ENCODE peak calls at places on chromosomes 4 and X, in four cellular contexts. U is A549, W is cardiac fibroblast, N is neural crest cell. S is an unnamed sample.

GRCh38 chrX:53859890-53860289 is 173.4 kb upstream of the HUWE1 start:
- DNase-seq in N (no peak), U (no peak), W (no peak), S (no peak)

GRCh38 chr4:156999175-156999517 is 27.5 kb upstream of the PDGFC start:
- DNase-seq in U (peak), W (peak), N (no peak), S (peak)

GRCh38 chr4:13783800-13784411 is 156.4 kb upstream of the BOD1L1 start:
- DNase-seq in N (no peak), U (no peak), W (no peak), S (no peak)

GRCh38 chrX:115226929-115227328 is 7.0 kb downstream of the LRCH2 start:
- DNase-seq in N (no peak), U (no peak), W (peak), S (peak)

GRCh38 chr4:27350161-27350560 is 489.5 kb downstream of the STIM2 start:
- DNase-seq in W (peak), N (no peak), U (no peak), S (peak)

GRCh38 chr4:146998157-146998556 is 52.5 kb upstream of the TTC29 start:
- DNase-seq in N (no peak), W (no peak), U (no peak), S (no peak)

GRCh38 chr4:114005569-114006442 is 26.4 kb upstream of the ARSJ start:
- DNase-seq in N (no peak), U (no peak), W (peak), S (no peak)

GRCh38 chrX:153381684-153382532 is 19.2 kb downstream of the PNMA6E start:
- DNase-seq in U (peak), N (no peak), W (peak), S (peak)

GRCh38 chr4:37054670-37055069 is 189.9 kb upstream of the NWD2 start:
- DNase-seq in W (no peak), N (no peak), U (no peak), S (no peak)

GRCh38 chr4:151358266-151358665 is 32.9 kb upstream of the SH3D19 start:
- DNase-seq in W (no peak), U (no peak), N (no peak), S (no peak)

GRCh38 chrX:143580266-143580665 is 55.6 kb downstream of the SLITRK4 start:
- DNase-seq in W (no peak), N (no peak), U (no peak), S (no peak)

GRCh38 chrX:123859409-123859827 is 435 bp upstream of the XIAP start:
- DNase-seq in N (no peak), U (no peak), W (no peak), S (no peak)

GRCh38 chrX:20221902-20222301 is 44.8 kb downstream of the RPS6KA3 start:
- DNase-seq in N (no peak), W (no peak), U (peak), S (no peak)

GRCh38 chr4:172892300-172892699 is 276.3 kb upstream of the GALNT7 start:
- DNase-seq in W (peak), U (no peak), N (no peak), S (no peak)
- TF ChIP-seq CTCF in W (peak), U (no peak), N (peak), S (peak)

GRCh38 chr4:41844327-41844726 is 90.9 kb upstream of the TMEM33 start:
- DNase-seq in N (no peak), W (no peak), U (no peak), S (no peak)
- TF ChIP-seq CTCF in N (no peak), W (no peak), U (no peak), S (no peak)

GRCh38 chrX:21974011-21974385 is 33.5 kb downstream of the SMS start:
- DNase-seq in W (no peak), U (no peak), N (no peak), S (no peak)

GRCh38 chrX:21973321-21974010 is 33.0 kb downstream of the SMS start:
- DNase-seq in W (no peak), U (no peak), N (no peak), S (no peak)

GRCh38 chrX:21975242-21975641 is 34.7 kb downstream of the SMS start:
- DNase-seq in W (no peak), U (no peak), N (no peak), S (no peak)

GRCh38 chrX:21978346-21978745 is 37.8 kb downstream of the SMS start:
- DNase-seq in W (no peak), U (no peak), N (no peak), S (no peak)

DNA sequence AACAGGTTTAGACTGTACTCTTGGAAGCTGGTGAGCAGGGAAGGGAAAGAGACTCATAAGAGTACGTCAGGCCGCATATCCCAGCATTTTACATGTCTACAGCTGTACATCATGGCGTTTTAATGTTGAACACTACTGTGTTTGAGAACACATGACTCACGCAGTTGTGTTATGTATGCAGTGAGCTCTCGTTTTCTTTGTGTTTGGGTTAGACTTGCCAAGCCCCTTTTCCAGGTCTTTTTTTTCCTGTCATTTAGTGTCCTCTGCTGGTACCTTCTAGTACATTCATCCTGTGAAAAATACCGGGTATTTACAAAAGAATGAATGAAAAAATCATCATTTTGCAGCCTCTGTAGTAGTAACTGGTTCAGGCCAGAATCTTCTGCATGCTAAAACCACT is 35.3 kb downstream of the SMS start:
- DNase-seq in U (no peak), W (peak), N (no peak), S (peak)
- TF ChIP-seq CTCF in U (peak), W (peak), N (peak), S (peak)

GRCh38 chr4:53601251-53601764 is 10.0 kb upstream of the LNX1 start:
- DNase-seq in N (peak), W (peak), U (no peak), S (no peak)
- TF ChIP-seq CTCF in N (peak), W (no peak), U (no peak), S (peak)

GRCh38 chrX:82756272-82756671 is 751.8 kb upstream of the POU3F4 start:
- DNase-seq in W (no peak), N (no peak), U (no peak), S (no peak)

DNA sequence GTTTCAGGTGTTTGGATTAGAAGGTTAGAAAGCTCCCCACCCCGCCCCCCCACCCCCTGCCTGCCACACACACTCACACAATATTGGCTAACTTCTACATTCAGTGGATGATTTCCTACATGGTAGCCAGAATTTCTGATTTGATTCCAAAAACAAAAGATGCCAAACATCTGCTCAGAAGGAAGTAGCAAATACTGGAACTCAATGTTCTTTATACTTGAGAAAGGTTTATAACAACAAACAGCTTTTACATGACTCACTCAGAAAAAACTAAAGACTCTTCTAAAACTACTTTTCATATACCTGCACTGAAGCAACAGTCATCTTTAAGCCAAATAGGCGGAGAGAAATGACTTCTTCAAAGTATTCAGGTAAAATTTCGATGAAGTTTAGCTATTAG is 750.5 kb upstream of the POU3F4 start:
- DNase-seq in N (no peak), U (no peak), W (peak), S (no peak)
- TF ChIP-seq CTCF in N (no peak), U (no peak), W (no peak), S (no peak)

S was measured in AG09309.